ENCODE peak calls at places on chromosomes 6 and 20, in eight cellular contexts. P is NCI-H460; A is HFF-Myc; W is NCI-H748 treated with DMSO at 0.1 percent for 48 hours; Q is GM10248; G is astrocyte of the spinal cord; V is stimulated activated naive CD8-positive, alpha-beta T cell treated with anti-CD3 and anti-CD28 coated beads, Interleukin-15, Interleukin-2, amounts not matched to agents 100 U/mL and 50 U/mL, for 24 hours; F is hypothalamus. T is an unnamed sample.
A peak's percentile ranks its signal among the peaks of the same experiment; 100 is the strongest.

GRCh38 chr6:81751388-81752083 is 945 bp downstream of the TENT5A start:
- DNase-seq in F (no peak), A (no peak), G (peak; percentile 45), W (peak; percentile 34), P (no peak), Q (peak; percentile 22), V (peak; percentile 40), T (no peak)

GRCh38 chr6:130326496-130326895 is 39.3 kb upstream of the TMEM200A start:
- DNase-seq in F (no peak), A (no peak), V (no peak), W (no peak), P (no peak), Q (no peak), G (peak; percentile 37), T (no peak)

GRCh38 chr6:118815495-118815894 is 78.5 kb upstream of the ASF1A start:
- DNase-seq in P (no peak), Q (no peak), V (no peak), W (no peak), A (no peak), G (no peak), F (no peak), T (no peak)

GRCh38 chr6:112096901-112097300 is 9.5 kb downstream of the FAM229B start:
- DNase-seq in W (no peak), P (no peak), Q (no peak), F (no peak), V (no peak), G (no peak), A (no peak), T (no peak)

GRCh38 chr20:51156796-51157119 is 133.9 kb upstream of the KCNG1 start:
- DNase-seq in V (no peak), P (no peak), W (no peak), A (no peak), F (no peak), Q (no peak), G (peak; percentile 24), T (no peak)

GRCh38 chr20:16877053-16877554 is 128.9 kb downstream of the OTOR start:
- DNase-seq in V (no peak), Q (no peak), W (no peak), P (no peak), G (no peak), A (no peak), F (no peak), T (no peak)

GRCh38 chr20:18904192-18904591 is 90.6 kb downstream of the SCP2D1 start:
- DNase-seq in A (no peak), V (no peak), P (no peak), Q (no peak), W (no peak), G (no peak), F (no peak), T (no peak)

GRCh38 chr20:31577194-31577593 is 27.9 kb upstream of the ID1 start:
- DNase-seq in Q (no peak), P (no peak), F (no peak), A (no peak), V (no peak), G (no peak), W (no peak), T (no peak)

GRCh38 chr20:62778601-62779416 is 17.5 kb upstream of the MRGBP start:
- DNase-seq in A (no peak), P (no peak), W (no peak), G (no peak), V (no peak), Q (no peak), F (no peak), T (no peak)